ENCODE peak calls at places on chromosomes 12 and 14, in nine cellular contexts. S, I, G, J, O, Z, W, C and K are unnamed samples.

GRCh38 chr12:65487679-65488078 is 209.2 kb downstream of the MSRB3 start:
- DNase-seq in O (no peak), Z (no peak), I (no peak), W (no peak), S (no peak), J (no peak), G (no peak), C (no peak), K (no peak)

GRCh38 chr14:102272392-102272791 is 32.6 kb downstream of the MOK start:
- DNase-seq in J (no peak), Z (no peak), I (no peak), G (no peak), O (no peak), W (no peak), S (no peak), C (no peak), K (no peak)

GRCh38 chr12:130871286-130872178 is at the start of gene RAN:
- DNase-seq in Z (peak), J (peak), O (peak), C (peak), G (peak), W (peak), I (peak), S (peak), K (peak)

GRCh38 chr12:92185052-92185451 is 39.4 kb upstream of the BTG1 start:
- DNase-seq in W (no peak), Z (no peak), I (no peak), O (no peak), J (no peak), S (no peak), C (peak), G (no peak), K (no peak)

GRCh38 chr12:31922341-31923062 is 36.7 kb upstream of the RESF1 start:
- DNase-seq in J (peak), W (no peak), I (peak), O (no peak), G (no peak), Z (no peak), S (no peak), C (no peak), K (no peak)

GRCh38 chr12:80041691-80042090 is 57.6 kb upstream of the OTOGL start:
- DNase-seq in J (no peak), I (no peak), S (no peak), G (no peak), Z (no peak), C (no peak), W (no peak), O (no peak), K (no peak)

GRCh38 chr12:101305226-101305779 is 25.4 kb downstream of the UTP20 start:
- DNase-seq in Z (no peak), S (no peak), J (no peak), C (no peak), W (no peak), G (no peak), I (no peak), O (no peak), K (no peak)

GRCh38 chr14:21073921-21074320 is 3.8 kb downstream of the ARHGEF40 start:
- DNase-seq in C (no peak), I (no peak), W (no peak), G (no peak), S (no peak), J (no peak), O (no peak), Z (no peak), K (no peak)

GRCh38 chr12:1660304-1661187 is 30.3 kb upstream of the ADIPOR2 start:
- DNase-seq in C (peak), W (peak), S (peak), J (peak), O (no peak), G (peak), I (no peak), Z (peak), K (peak)

GRCh38 chr14:96363751-96364336 is 518 bp downstream of the GSKIP start:
- DNase-seq in G (peak), Z (peak), O (no peak), S (peak), C (no peak), W (peak), I (peak), J (peak), K (peak)

GRCh38 chr12:94560416-94561221 is 89.7 kb downstream of the TMCC3 start:
- DNase-seq in I (peak), S (no peak), G (peak), C (no peak), J (peak), W (no peak), O (no peak), Z (no peak), K (no peak)

GRCh38 chr14:93115069-93115919 is 431 bp downstream of the ITPK1 start:
- DNase-seq in S (peak), C (peak), G (peak), I (peak), Z (peak), O (peak), J (peak), W (peak), K (peak)

GRCh38 chr12:23525450-23526072 is 423.9 kb downstream of the SOX5 start:
- DNase-seq in J (peak), S (no peak), Z (no peak), C (no peak), O (no peak), W (no peak), I (no peak), G (no peak), K (no peak)

GRCh38 chr12:69639400-69640016 is 28.8 kb upstream of the LRRC10 start:
- DNase-seq in G (no peak), O (peak), C (peak), W (peak), J (no peak), Z (peak), I (peak), S (peak), K (no peak)

GRCh38 chr12:108665608-108666202 is 32.0 kb upstream of the SELPLG start:
- DNase-seq in O (no peak), J (no peak), I (no peak), G (no peak), C (no peak), S (no peak), Z (no peak), W (no peak), K (no peak)

GRCh38 chr12:42343721-42344120 is 17.8 kb downstream of the PPHLN1 start:
- DNase-seq in J (no peak), O (no peak), Z (no peak), S (no peak), G (no peak), I (no peak), W (no peak), C (no peak), K (no peak)

GRCh38 chr12:63935361-63935760 is 90.9 kb downstream of the SRGAP1 start:
- DNase-seq in Z (no peak), O (no peak), S (no peak), C (no peak), G (no peak), I (no peak), W (no peak), J (no peak), K (no peak)

GRCh38 chr12:88723219-88723618 is 142.9 kb upstream of the KITLG start:
- DNase-seq in G (no peak), W (no peak), J (peak), S (no peak), I (peak), C (no peak), Z (no peak), O (no peak), K (no peak)

GRCh38 chr12:109842021-109842420 is 8.8 kb upstream of the TRPV4 start:
- DNase-seq in J (no peak), I (no peak), C (no peak), Z (no peak), G (no peak), W (no peak), S (no peak), O (no peak), K (no peak)

GRCh38 chr12:6606331-6607131 is 648 bp downstream of the CHD4 start:
- DNase-seq in J (no peak), S (peak), C (peak), G (peak), O (no peak), W (peak), Z (peak), I (no peak), K (peak)

GRCh38 chr12:124347335-124347734 is 52.4 kb downstream of the RFLNA start:
- DNase-seq in J (no peak), Z (no peak), I (no peak), O (no peak), S (no peak), W (no peak), C (no peak), G (no peak), K (no peak)

GRCh38 chr14:101007765-101008164 is 104.2 kb upstream of the RTL1 start:
- DNase-seq in Z (no peak), W (no peak), O (no peak), J (no peak), C (no peak), I (no peak), G (no peak), S (no peak), K (no peak)

GRCh38 chr14:101009531-101009930 is 106.0 kb upstream of the RTL1 start:
- DNase-seq in W (no peak), G (no peak), I (no peak), S (no peak), O (no peak), Z (no peak), J (no peak), C (no peak), K (no peak)

GRCh38 chr14:101007004-101007614 is 103.6 kb upstream of the RTL1 start:
- DNase-seq in S (no peak), W (no peak), G (no peak), I (no peak), O (no peak), C (no peak), J (no peak), Z (no peak), K (no peak)

GRCh38 chr14:101008631-101009336 is 105.3 kb upstream of the RTL1 start:
- DNase-seq in Z (no peak), C (no peak), J (no peak), I (no peak), O (no peak), S (no peak), W (no peak), G (no peak), K (no peak)

DNA sequence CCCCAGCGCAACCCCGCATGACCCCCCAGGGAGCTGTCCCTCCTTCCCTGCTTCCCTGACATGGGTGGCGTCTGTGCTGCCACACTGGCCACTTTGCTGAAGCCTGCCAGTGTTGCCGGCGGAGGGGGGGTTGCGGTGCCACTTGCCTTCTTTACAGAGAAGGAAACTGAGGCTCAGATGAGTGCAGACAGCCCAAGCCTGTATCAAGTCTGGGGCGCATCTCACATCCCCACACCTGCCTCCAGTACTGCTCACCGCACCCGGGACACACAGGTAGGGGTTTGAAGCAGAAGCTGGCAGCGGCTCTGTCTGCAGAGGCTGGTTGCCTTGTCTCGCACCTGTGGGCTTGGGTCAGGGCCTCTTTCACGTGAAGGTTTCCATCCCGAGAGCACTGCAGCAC is 104.7 kb upstream of the RTL1 start:
- DNase-seq in Z (no peak), G (no peak), O (no peak), C (no peak), W (no peak), I (no peak), S (no peak), J (no peak), K (no peak)
- H3K27ac ChIP-seq in Z (no peak), G (no peak), O (no peak), C (no peak), W (no peak), I (no peak), S (no peak), J (no peak), K (no peak)

DNA sequence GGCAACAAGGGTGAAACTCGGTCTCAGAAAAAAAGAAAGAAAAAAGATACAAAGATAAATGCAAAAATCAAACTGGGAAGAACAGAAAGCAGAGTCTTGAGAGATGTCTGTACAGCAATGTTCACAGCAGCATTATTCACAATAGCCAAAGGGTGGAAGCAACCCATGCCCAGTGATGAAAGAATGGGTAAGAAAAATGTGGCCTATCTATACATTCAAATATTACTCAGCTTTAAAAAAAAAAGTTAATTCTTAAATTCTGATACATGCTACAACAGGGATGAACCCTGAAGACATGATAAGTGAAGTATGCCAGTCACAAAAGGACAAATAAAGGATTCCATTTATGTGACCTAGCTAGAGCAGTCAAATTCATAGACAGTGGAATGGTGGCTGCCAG is 33.7 kb downstream of the SPPL3 start:
- DNase-seq in G (no peak), J (no peak), C (no peak), S (no peak), I (no peak), O (no peak), W (no peak), Z (no peak), K (no peak)
- H3K27ac ChIP-seq in G (no peak), J (peak), C (no peak), S (no peak), I (no peak), O (no peak), W (no peak), Z (no peak), K (no peak)

GRCh38 chr14:90652626-90653025 is 163.6 kb downstream of the TTC7B start:
- DNase-seq in Z (no peak), C (no peak), O (no peak), G (no peak), I (no peak), J (no peak), S (no peak), W (no peak), K (no peak)
- H3K27ac ChIP-seq in Z (no peak), C (no peak), O (no peak), G (no peak), I (no peak), J (no peak), S (no peak), W (no peak), K (no peak)

DNA sequence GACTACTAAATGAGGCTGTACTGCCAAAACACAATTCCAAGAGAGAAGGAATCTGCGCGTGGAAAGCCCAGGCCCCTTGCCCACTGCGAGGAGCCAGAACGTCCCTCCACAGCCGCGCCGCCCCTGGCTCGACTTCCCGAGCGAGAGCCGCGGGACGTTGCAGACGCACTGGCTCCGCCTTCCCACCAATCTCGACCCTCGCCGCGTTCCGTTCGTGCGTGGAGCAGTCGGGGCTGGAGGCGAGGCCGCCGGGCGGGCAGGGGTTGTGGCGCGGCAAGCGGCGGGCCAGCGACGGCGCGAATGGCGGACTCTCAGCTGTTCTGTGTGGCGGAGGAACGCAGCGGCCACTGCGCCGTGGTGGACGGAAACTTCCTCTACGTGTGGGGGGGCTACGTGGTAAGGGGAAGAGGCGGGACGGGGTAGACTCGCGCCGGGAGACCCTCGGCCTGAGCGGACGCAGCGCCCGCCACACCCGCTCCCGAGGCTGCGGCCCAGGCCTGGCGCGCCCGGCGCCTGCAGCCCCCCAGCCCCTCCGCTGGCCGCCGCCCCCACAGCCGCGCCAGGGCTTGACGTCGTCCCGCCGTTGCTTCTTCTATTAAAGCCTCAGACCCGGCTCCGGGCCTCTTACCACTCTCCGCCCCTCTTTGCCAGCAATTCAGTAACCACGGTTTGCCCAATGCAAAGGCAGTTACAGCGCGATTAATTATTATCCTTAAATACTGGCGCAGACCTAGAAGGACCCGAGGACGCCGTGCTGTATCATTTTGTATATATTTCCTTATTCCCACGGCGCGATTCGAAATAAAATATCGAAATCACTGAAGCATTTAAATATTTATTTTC is at the start of gene KLHDC1:
- DNase-seq in Z (peak), C (peak), I (peak), G (no peak), S (peak), J (no peak), O (peak), W (peak), K (peak)
- H3K27ac ChIP-seq in Z (peak), C (peak), I (peak), G (no peak), S (peak), J (peak), O (no peak), W (peak), K (peak)

DNA sequence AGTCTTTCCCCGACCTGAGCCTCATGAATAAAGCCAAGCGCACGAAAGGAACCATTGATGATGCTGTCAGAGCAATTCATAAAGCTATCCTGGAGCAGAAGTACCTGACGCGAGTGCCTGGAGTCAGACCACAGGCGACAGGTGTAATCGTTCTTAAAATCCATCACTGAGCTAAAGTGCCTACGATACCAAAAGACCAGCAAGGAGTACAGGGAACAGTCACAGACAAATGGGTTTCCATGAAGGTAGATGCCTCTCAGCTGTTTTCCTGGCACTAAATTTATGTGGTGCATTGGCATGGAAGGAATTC is 1.4 kb upstream of the PCED1B start:
- DNase-seq in G (no peak), C (no peak), W (no peak), J (no peak), I (no peak), S (no peak), Z (no peak), O (no peak), K (no peak)
- H3K27ac ChIP-seq in G (peak), C (no peak), W (no peak), J (peak), I (no peak), S (no peak), Z (no peak), O (no peak), K (no peak)

DNA sequence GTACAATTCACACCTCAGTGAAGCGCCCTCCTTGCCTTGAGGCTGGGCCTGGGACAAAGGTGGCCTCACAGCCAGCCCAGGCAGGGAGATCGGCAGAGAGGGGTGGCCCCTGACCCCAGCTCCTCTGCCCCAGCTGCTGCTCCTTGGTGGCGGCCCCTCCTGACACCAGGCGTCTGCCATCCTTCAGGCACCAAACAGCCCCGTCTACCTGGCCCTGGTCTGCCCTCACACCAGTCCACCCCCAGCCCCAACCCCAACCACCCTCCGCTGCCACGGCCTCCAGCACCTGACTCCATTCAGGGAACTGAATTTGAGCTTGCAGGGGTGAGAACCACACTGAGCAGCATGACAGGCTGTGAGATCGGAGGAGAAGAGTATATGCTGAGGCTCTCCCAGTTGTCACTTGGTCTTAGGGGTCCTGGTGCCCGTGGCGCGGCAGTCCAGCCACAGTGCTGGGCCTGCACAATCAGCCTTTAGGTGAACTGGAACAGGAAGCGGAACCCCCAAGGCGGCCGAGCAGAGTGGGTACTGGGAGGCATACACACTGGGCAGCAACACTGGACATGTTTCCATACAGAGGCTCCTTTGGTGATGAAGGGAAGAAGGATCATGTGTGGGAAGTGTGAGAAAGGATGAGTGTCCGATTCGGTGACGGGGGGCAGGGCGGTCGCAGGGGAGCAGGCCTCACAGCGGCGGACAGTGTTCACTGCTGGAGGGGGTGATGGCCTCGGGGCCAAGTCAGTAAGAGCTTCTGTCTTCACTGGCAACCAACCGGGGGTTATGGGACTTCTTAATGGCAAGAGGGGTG is 18.7 kb downstream of the ZFYVE21 start:
- DNase-seq in O (no peak), I (no peak), W (peak), J (no peak), C (no peak), G (no peak), Z (no peak), S (no peak), K (no peak)
- H3K27ac ChIP-seq in O (no peak), I (no peak), W (no peak), J (no peak), C (no peak), G (no peak), Z (no peak), S (no peak), K (no peak)

GRCh38 chr14:22508662-22509035 is 80.4 kb downstream of the DAD1 start:
- DNase-seq in I (no peak), S (no peak), C (no peak), G (no peak), O (no peak), Z (no peak), W (no peak), J (no peak), K (no peak)

GRCh38 chr14:22508150-22508457 is 80.9 kb downstream of the DAD1 start:
- DNase-seq in W (no peak), Z (no peak), S (no peak), I (no peak), O (no peak), G (no peak), C (no peak), J (no peak), K (no peak)

GRCh38 chr14:22509036-22509709 is 79.9 kb downstream of the DAD1 start:
- DNase-seq in W (no peak), C (no peak), J (no peak), S (no peak), O (no peak), Z (no peak), G (no peak), I (no peak), K (no peak)

GRCh38 chr14:22510527-22511110 is 78.4 kb downstream of the DAD1 start:
- DNase-seq in O (no peak), W (no peak), G (no peak), S (no peak), I (peak), Z (no peak), C (no peak), J (no peak), K (no peak)

GRCh38 chr14:22509751-22510300 is 79.2 kb downstream of the DAD1 start:
- DNase-seq in I (no peak), W (no peak), G (no peak), S (no peak), C (peak), O (no peak), J (no peak), Z (no peak), K (no peak)
- H3K27ac ChIP-seq in I (no peak), W (no peak), G (no peak), S (peak), C (peak), O (no peak), J (no peak), Z (peak), K (peak)

DNA sequence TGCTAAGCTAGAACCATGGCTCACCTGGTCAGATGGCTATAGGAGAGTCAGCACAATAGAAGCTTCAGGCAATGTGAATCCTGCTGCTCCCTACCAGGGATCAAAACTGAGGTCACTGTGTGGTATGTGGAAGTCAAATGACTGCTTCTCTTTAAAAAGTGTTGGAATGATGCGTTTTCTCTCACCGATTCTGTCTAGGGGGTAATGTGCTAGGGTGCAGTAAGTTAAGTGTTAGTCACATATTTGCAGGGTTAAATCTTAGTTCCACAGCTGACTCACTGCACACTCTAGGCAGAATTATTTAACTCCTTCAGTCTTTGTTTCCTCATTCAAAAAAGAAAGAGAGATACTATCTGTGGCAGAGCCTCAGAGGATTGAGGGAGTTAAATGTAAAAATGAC is 696.6 kb downstream of the DIO2 start:
- DNase-seq in I (peak), J (peak), S (no peak), Z (no peak), G (no peak), W (no peak), O (no peak), C (no peak), K (no peak)
- H3K27ac ChIP-seq in I (peak), J (peak), S (no peak), Z (no peak), G (no peak), W (no peak), O (no peak), C (no peak), K (no peak)